ENCODE peak calls at places on chromosomes 13 and 19, in four cellular contexts. W is GM12878, P is HepG2, K is K562. G is an unnamed sample.

GRCh38 chr19:14410054-14410774 is 8.9 kb downstream of the DDX39A start:
- DNase-seq in W (no peak), P (no peak), K (no peak), G (no peak)

GRCh38 chr13:102317593-102317992 is 84.3 kb downstream of the FGF14 start:
- DNase-seq in W (no peak), P (no peak), K (no peak), G (no peak)

GRCh38 chr19:48480476-48481190 is 11.5 kb downstream of the CYTH2 start:
- DNase-seq in W (no peak), P (no peak), K (no peak), G (no peak)

GRCh38 chr19:17216058-17216670 is 1.0 kb downstream of the USE1 start:
- DNase-seq in W (no peak), P (no peak), K (no peak), G (no peak)

GRCh38 chr13:84821261-84821660 is 939.0 kb upstream of the SLITRK1 start:
- DNase-seq in W (no peak), P (no peak), K (no peak), G (no peak)

GRCh38 chr13:114077938-114078335 is 54.5 kb downstream of the RASA3 start:
- DNase-seq in W (no peak), P (no peak), K (no peak), G (no peak)

GRCh38 chr13:71672527-71672926 is 194.5 kb downstream of the DACH1 start:
- DNase-seq in W (no peak), P (no peak), K (no peak), G (no peak)

GRCh38 chr13:26716984-26717383 is 43.6 kb downstream of the GPR12 start:
- DNase-seq in W (no peak), P (no peak), K (no peak), G (no peak)

GRCh38 chr19:7099597-7099921 is 30.1 kb downstream of the ZNF557 start:
- DNase-seq in W (no peak), P (no peak), K (no peak), G (no peak)

GRCh38 chr13:99002191-99002710 is 24.4 kb upstream of the DOCK9 start:
- DNase-seq in W (no peak), P (no peak), K (no peak), G (no peak)

GRCh38 chr13:79779761-79780160 is 298.8 kb downstream of the NDFIP2 start:
- DNase-seq in W (no peak), P (peak), K (no peak), G (no peak)

GRCh38 chr13:43293986-43294880 is 270.8 kb downstream of the DNAJC15 start:
- DNase-seq in W (no peak), P (no peak), K (no peak), G (no peak)

GRCh38 chr19:1400281-1401137 is 833 bp downstream of the GAMT start:
- DNase-seq in W (no peak), P (peak), K (peak), G (no peak)

GRCh38 chr13:73465629-73465974 is 406.8 kb downstream of the KLF5 start:
- DNase-seq in W (no peak), P (no peak), K (peak), G (peak)

GRCh38 chr13:40346592-40346991 is 319.8 kb downstream of the FOXO1 start:
- DNase-seq in W (no peak), P (no peak), K (no peak), G (no peak)

GRCh38 chr13:59391696-59392095 is 772.0 kb downstream of the DIAPH3 start:
- DNase-seq in W (peak), P (peak), K (peak), G (peak)

GRCh38 chr13:24119593-24120508 is 40.7 kb upstream of the SPATA13 start:
- DNase-seq in W (no peak), P (no peak), K (no peak), G (no peak)

GRCh38 chr19:2848625-2849024 is 7.3 kb downstream of the ZNF555 start:
- DNase-seq in W (no peak), P (no peak), K (no peak), G (no peak)

GRCh38 chr19:19406878-19407639 is 1.6 kb downstream of the GATAD2A start:
- DNase-seq in W (no peak), P (peak), K (no peak), G (no peak)

GRCh38 chr13:109095126-109095525 is 465.7 kb downstream of the MYO16 start:
- DNase-seq in W (no peak), P (no peak), K (no peak), G (no peak)

GRCh38 chr13:87131611-87132010 is 539.6 kb upstream of the SLITRK5 start:
- DNase-seq in W (no peak), P (no peak), K (no peak), G (no peak)

GRCh38 chr13:46905249-46905648 is 8.4 kb upstream of the HTR2A start:
- DNase-seq in W (no peak), P (no peak), K (no peak), G (peak)

GRCh38 chr13:90640976-90641375 is 706.5 kb upstream of the MIR17HG start:
- DNase-seq in W (no peak), P (no peak), K (no peak), G (no peak)

GRCh38 chr13:25276748-25277147 is 10.5 kb downstream of the MTMR6 start:
- DNase-seq in W (no peak), P (no peak), K (no peak), G (no peak)

GRCh38 chr13:32783067-32783466 is 196.8 kb downstream of the PDS5B start:
- DNase-seq in W (no peak), P (no peak), K (no peak), G (no peak)

GRCh38 chr13:73242515-73243015 is 183.8 kb downstream of the KLF5 start:
- DNase-seq in W (no peak), P (no peak), K (no peak), G (no peak)

GRCh38 chr13:109784590-109785140 is 1.7 kb downstream of the IRS2 start:
- DNase-seq in W (no peak), P (no peak), K (no peak), G (no peak)

GRCh38 chr13:109788372-109789195 is 2.2 kb upstream of the IRS2 start:
- DNase-seq in W (no peak), P (no peak), K (no peak), G (no peak)

GRCh38 chr19:19256072-19256969 is 16.8 kb downstream of the TM6SF2 start:
- DNase-seq in W (no peak), P (peak), K (no peak), G (no peak)

GRCh38 chr19:51271015-51271600 is 20.2 kb downstream of the SIGLECL1 start:
- DNase-seq in W (no peak), P (no peak), K (peak), G (no peak)

GRCh38 chr19:7912697-7913564 is 1.7 kb upstream of the TGFBR3L start:
- DNase-seq in W (no peak), P (no peak), K (no peak), G (no peak)

GRCh38 chr19:33819875-33820781 is 23.5 kb downstream of the KCTD15 start:
- DNase-seq in W (no peak), P (peak), K (peak), G (peak)

GRCh38 chr19:54100560-54100959 is at the start of gene OSCAR:
- DNase-seq in W (no peak), P (peak), K (no peak), G (no peak)

GRCh38 chr13:66348745-66349720 is 881.1 kb downstream of the PCDH9 start:
- DNase-seq in W (no peak), P (no peak), K (no peak), G (peak)

GRCh38 chr13:100154835-100155463 is 66.1 kb downstream of the PCCA start:
- DNase-seq in W (no peak), P (no peak), K (no peak), G (no peak)

GRCh38 chr19:46782355-46783019 is 5.9 kb downstream of the SLC1A5 start:
- DNase-seq in W (no peak), P (no peak), K (no peak), G (no peak)

GRCh38 chr13:41579168-41579567 is 121.8 kb downstream of the RGCC start:
- DNase-seq in W (no peak), P (no peak), K (no peak), G (no peak)

GRCh38 chr19:29454109-29454508 is 71.7 kb upstream of the VSTM2B start:
- DNase-seq in W (no peak), P (no peak), K (no peak), G (no peak)

DNA sequence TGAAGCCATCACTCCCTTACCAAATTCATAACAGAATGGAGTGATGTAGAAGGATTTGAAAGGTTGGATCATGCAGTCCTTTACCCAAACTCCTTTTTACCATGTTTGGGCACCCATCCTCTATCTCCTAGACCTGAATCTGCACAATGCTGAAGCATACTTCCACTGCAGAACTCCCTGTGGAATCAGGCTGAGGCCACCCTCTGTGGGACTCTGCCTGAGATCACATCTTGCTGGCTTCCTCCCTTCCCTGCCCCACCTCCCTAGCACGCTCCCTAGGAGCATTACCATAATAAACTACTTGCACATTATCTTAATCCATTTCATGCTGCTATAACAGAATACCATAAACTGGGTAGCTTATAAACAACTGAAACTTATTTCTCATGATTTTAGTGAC is 68.4 kb upstream of the VSTM2B start:
- DNase-seq in W (no peak), P (no peak), K (no peak), G (no peak)
- TF ChIP-seq SMC3 in W (no peak), P (no peak), K (no peak), G (no peak)

GRCh38 chr13:77429320-77430142 is 102.6 kb upstream of the MYCBP2 start:
- DNase-seq in W (peak), P (no peak), K (no peak), G (no peak)
- TF ChIP-seq USF2 in W (no peak), P (no peak), K (no peak), G (no peak)

GRCh38 chr13:88751994-88752393 is 1080.8 kb downstream of the SLITRK5 start:
- DNase-seq in W (no peak), P (no peak), K (no peak), G (no peak)
- TF ChIP-seq POLR2AphosphoS2 in W (no peak), P (no peak), K (no peak), G (no peak)

GRCh38 chr13:52903320-52903719 is 54.9 kb upstream of the PCDH8 start:
- DNase-seq in W (peak), P (no peak), K (no peak), G (no peak)
- TF ChIP-seq SMC3 in W (no peak), P (no peak), K (no peak), G (no peak)

GRCh38 chr19:53082929-53083328 is 20.3 kb downstream of the ZNF160 start:
- DNase-seq in W (no peak), P (no peak), K (no peak), G (no peak)
- TF ChIP-seq USF2 in W (no peak), P (no peak), K (no peak), G (no peak)